ENCODE peak calls at places on chromosomes 5 and 9, in six cellular contexts. One of them, this sample, is unnamed.

GRCh38 chr9:135989722-135990467 is 28.7 kb upstream of the UBAC1 start:
- DNase-seq in WTC11: no peak
- DNase-seq in cardiac fibroblast: no peak
- DNase-seq in GM23338: no peak
- DNase-seq in progenitor cell of endocrine pancreas: no peak
- DNase-seq in OCI-LY7: no peak
- DNase-seq in this sample: no peak

GRCh38 chr9:98929866-98930265 is 13.8 kb upstream of the COL15A1 start:
- DNase-seq in WTC11: no peak
- DNase-seq in cardiac fibroblast: no peak
- DNase-seq in GM23338: no peak
- DNase-seq in progenitor cell of endocrine pancreas: no peak
- DNase-seq in OCI-LY7: no peak
- DNase-seq in this sample: no peak

GRCh38 chr9:105264380-105264779 is 19.9 kb downstream of the SLC44A1 start:
- DNase-seq in WTC11: no peak
- DNase-seq in cardiac fibroblast: no peak
- DNase-seq in GM23338: no peak
- DNase-seq in progenitor cell of endocrine pancreas: no peak
- DNase-seq in OCI-LY7: no peak
- DNase-seq in this sample: no peak

GRCh38 chr5:87069974-87070608 is 197.6 kb upstream of the RASA1 start:
- DNase-seq in WTC11: no peak
- DNase-seq in cardiac fibroblast: peak; percentile 81
- DNase-seq in GM23338: peak; percentile 38
- DNase-seq in progenitor cell of endocrine pancreas: no peak
- DNase-seq in OCI-LY7: peak; percentile 48
- DNase-seq in this sample: no peak

GRCh38 chr9:132575811-132576210 is 6.6 kb upstream of the BARHL1 start:
- DNase-seq in WTC11: no peak
- DNase-seq in cardiac fibroblast: no peak
- DNase-seq in GM23338: no peak
- DNase-seq in progenitor cell of endocrine pancreas: no peak
- DNase-seq in OCI-LY7: no peak
- DNase-seq in this sample: no peak

GRCh38 chr9:71692337-71692736 is 76.0 kb downstream of the CEMIP2 start:
- DNase-seq in WTC11: no peak
- DNase-seq in cardiac fibroblast: peak; percentile 58
- DNase-seq in GM23338: no peak
- DNase-seq in progenitor cell of endocrine pancreas: no peak
- DNase-seq in OCI-LY7: no peak
- DNase-seq in this sample: no peak

GRCh38 chr5:139910901-139911300 is 115.3 kb downstream of the PSD2 start:
- DNase-seq in WTC11: no peak
- DNase-seq in cardiac fibroblast: no peak
- DNase-seq in GM23338: no peak
- DNase-seq in progenitor cell of endocrine pancreas: no peak
- DNase-seq in OCI-LY7: no peak
- DNase-seq in this sample: no peak

GRCh38 chr9:137224850-137225694 is at the start of gene CYSRT1:
- DNase-seq in WTC11: peak; percentile 57
- DNase-seq in cardiac fibroblast: no peak
- DNase-seq in GM23338: no peak
- DNase-seq in progenitor cell of endocrine pancreas: no peak
- DNase-seq in OCI-LY7: no peak
- DNase-seq in this sample: no peak

GRCh38 chr9:18126776-18127175 is 347.2 kb upstream of the ADAMTSL1 start:
- DNase-seq in WTC11: no peak
- DNase-seq in cardiac fibroblast: no peak
- DNase-seq in GM23338: no peak
- DNase-seq in progenitor cell of endocrine pancreas: no peak
- DNase-seq in OCI-LY7: no peak
- DNase-seq in this sample: no peak

GRCh38 chr9:77912895-77913693 is 118.5 kb downstream of the GNAQ start:
- DNase-seq in WTC11: no peak
- DNase-seq in cardiac fibroblast: peak; percentile 45
- DNase-seq in GM23338: no peak
- DNase-seq in progenitor cell of endocrine pancreas: no peak
- DNase-seq in OCI-LY7: no peak
- DNase-seq in this sample: no peak

GRCh38 chr5:463952-464351 is 21.0 kb downstream of the EXOC3 start:
- DNase-seq in WTC11: peak; percentile 6
- DNase-seq in cardiac fibroblast: no peak
- DNase-seq in GM23338: no peak
- DNase-seq in progenitor cell of endocrine pancreas: no peak
- DNase-seq in OCI-LY7: no peak
- DNase-seq in this sample: peak; percentile 4

GRCh38 chr5:9932770-9933169 is 302.6 kb upstream of the TAS2R1 start:
- DNase-seq in WTC11: no peak
- DNase-seq in cardiac fibroblast: peak; percentile 44
- DNase-seq in GM23338: peak; percentile 27
- DNase-seq in progenitor cell of endocrine pancreas: no peak
- DNase-seq in OCI-LY7: no peak
- DNase-seq in this sample: no peak

GRCh38 chr5:149941795-149942194 is 2.8 kb downstream of the PDE6A start:
- DNase-seq in WTC11: no peak
- DNase-seq in cardiac fibroblast: no peak
- DNase-seq in GM23338: no peak
- DNase-seq in progenitor cell of endocrine pancreas: no peak
- DNase-seq in OCI-LY7: no peak
- DNase-seq in this sample: no peak

GRCh38 chr5:119275873-119276214 is 80.0 kb upstream of the TNFAIP8 start:
- DNase-seq in WTC11: no peak
- DNase-seq in cardiac fibroblast: no peak
- DNase-seq in GM23338: no peak
- DNase-seq in progenitor cell of endocrine pancreas: no peak
- DNase-seq in OCI-LY7: peak; percentile 95
- DNase-seq in this sample: no peak

GRCh38 chr9:93345630-93346239 is 105.8 kb upstream of the FAM120A start:
- DNase-seq in WTC11: no peak
- DNase-seq in cardiac fibroblast: no peak
- DNase-seq in GM23338: no peak
- DNase-seq in progenitor cell of endocrine pancreas: no peak
- DNase-seq in OCI-LY7: no peak
- DNase-seq in this sample: peak; percentile 35

GRCh38 chr5:11719888-11720481 is 184.3 kb downstream of the CTNND2 start:
- DNase-seq in WTC11: peak; percentile 74
- DNase-seq in cardiac fibroblast: no peak
- DNase-seq in GM23338: peak; percentile 89
- DNase-seq in progenitor cell of endocrine pancreas: peak; percentile 20
- DNase-seq in OCI-LY7: peak; percentile 69
- DNase-seq in this sample: peak; percentile 76

GRCh38 chr9:133979124-133979920 is 12.8 kb downstream of the VAV2 start:
- DNase-seq in WTC11: peak; percentile 12
- DNase-seq in cardiac fibroblast: peak; percentile 48
- DNase-seq in GM23338: peak; percentile 5
- DNase-seq in progenitor cell of endocrine pancreas: no peak
- DNase-seq in OCI-LY7: peak; percentile 86
- DNase-seq in this sample: peak; percentile 47

GRCh38 chr9:80556631-80557030 is 984.9 kb downstream of the TLE4 start:
- DNase-seq in WTC11: no peak
- DNase-seq in cardiac fibroblast: peak; percentile 38
- DNase-seq in GM23338: no peak
- DNase-seq in progenitor cell of endocrine pancreas: no peak
- DNase-seq in OCI-LY7: no peak
- DNase-seq in this sample: no peak

GRCh38 chr5:37064442-37064841 is 184.7 kb downstream of the CPLANE1 start:
- DNase-seq in WTC11: no peak
- DNase-seq in cardiac fibroblast: no peak
- DNase-seq in GM23338: no peak
- DNase-seq in progenitor cell of endocrine pancreas: no peak
- DNase-seq in OCI-LY7: no peak
- DNase-seq in this sample: no peak

GRCh38 chr5:96881511-96882115 is 5.3 kb downstream of the ERAP2 start:
- DNase-seq in WTC11: no peak
- DNase-seq in cardiac fibroblast: peak; percentile 79
- DNase-seq in GM23338: no peak
- DNase-seq in progenitor cell of endocrine pancreas: no peak
- DNase-seq in OCI-LY7: no peak
- DNase-seq in this sample: no peak

GRCh38 chr9:98971168-98971914 is 27.6 kb downstream of the COL15A1 start:
- DNase-seq in WTC11: no peak
- DNase-seq in cardiac fibroblast: peak; percentile 59
- DNase-seq in GM23338: no peak
- DNase-seq in progenitor cell of endocrine pancreas: no peak
- DNase-seq in OCI-LY7: no peak
- DNase-seq in this sample: no peak

GRCh38 chr9:137745541-137745991 is 126.8 kb downstream of the EHMT1 start:
- DNase-seq in WTC11: no peak
- DNase-seq in cardiac fibroblast: no peak
- DNase-seq in GM23338: no peak
- DNase-seq in progenitor cell of endocrine pancreas: no peak
- DNase-seq in OCI-LY7: peak; percentile 85
- DNase-seq in this sample: peak; percentile 70

GRCh38 chr9:135335691-135336181 is 143.8 kb upstream of the PPP1R26 start:
- DNase-seq in WTC11: peak; percentile 8
- DNase-seq in cardiac fibroblast: no peak
- DNase-seq in GM23338: no peak
- DNase-seq in progenitor cell of endocrine pancreas: no peak
- DNase-seq in OCI-LY7: no peak
- DNase-seq in this sample: no peak

GRCh38 chr9:109520475-109521132 is 22.5 kb upstream of the PTPN3 start:
- DNase-seq in WTC11: peak; percentile 77
- DNase-seq in cardiac fibroblast: peak; percentile 81
- DNase-seq in GM23338: peak; percentile 93
- DNase-seq in progenitor cell of endocrine pancreas: peak; percentile 53
- DNase-seq in OCI-LY7: peak; percentile 60
- DNase-seq in this sample: peak; percentile 75

GRCh38 chr5:90294604-90295003 is 115.0 kb downstream of the CETN3 start:
- DNase-seq in WTC11: peak; percentile 33
- DNase-seq in cardiac fibroblast: no peak
- DNase-seq in GM23338: peak; percentile 68
- DNase-seq in progenitor cell of endocrine pancreas: no peak
- DNase-seq in OCI-LY7: peak; percentile 5
- DNase-seq in this sample: no peak

GRCh38 chr9:115845648-115846312 is 307.8 kb upstream of the PAPPA start:
- DNase-seq in WTC11: no peak
- DNase-seq in cardiac fibroblast: peak; percentile 29
- DNase-seq in GM23338: no peak
- DNase-seq in progenitor cell of endocrine pancreas: no peak
- DNase-seq in OCI-LY7: no peak
- DNase-seq in this sample: no peak

GRCh38 chr5:142016576-142016975 is 3.7 kb upstream of the GNPDA1 start:
- DNase-seq in WTC11: no peak
- DNase-seq in cardiac fibroblast: no peak
- DNase-seq in GM23338: no peak
- DNase-seq in progenitor cell of endocrine pancreas: no peak
- DNase-seq in OCI-LY7: no peak
- DNase-seq in this sample: no peak

GRCh38 chr9:12785251-12785880 is 10.5 kb downstream of the LURAP1L start:
- DNase-seq in WTC11: no peak
- DNase-seq in cardiac fibroblast: peak; percentile 28
- DNase-seq in GM23338: no peak
- DNase-seq in progenitor cell of endocrine pancreas: no peak
- DNase-seq in OCI-LY7: no peak
- DNase-seq in this sample: no peak

GRCh38 chr9:128459011-128459410 is 3.2 kb downstream of the ODF2 start:
- DNase-seq in WTC11: no peak
- DNase-seq in cardiac fibroblast: no peak
- DNase-seq in GM23338: no peak
- DNase-seq in progenitor cell of endocrine pancreas: no peak
- DNase-seq in OCI-LY7: no peak
- DNase-seq in this sample: no peak

GRCh38 chr9:128454991-128455390 is 815 bp upstream of the ODF2 start:
- DNase-seq in WTC11: no peak
- DNase-seq in cardiac fibroblast: no peak
- DNase-seq in GM23338: no peak
- DNase-seq in progenitor cell of endocrine pancreas: no peak
- DNase-seq in OCI-LY7: no peak
- DNase-seq in this sample: no peak

GRCh38 chr9:128456613-128457061 is 831 bp downstream of the ODF2 start:
- DNase-seq in WTC11: peak; percentile 68
- DNase-seq in cardiac fibroblast: peak; percentile 78
- DNase-seq in GM23338: peak; percentile 89
- DNase-seq in progenitor cell of endocrine pancreas: peak; percentile 17
- DNase-seq in OCI-LY7: peak; percentile 77
- DNase-seq in this sample: peak; percentile 67

GRCh38 chr9:128457207-128457606 is 1.4 kb downstream of the ODF2 start:
- DNase-seq in WTC11: peak; percentile 38
- DNase-seq in cardiac fibroblast: no peak
- DNase-seq in GM23338: peak; percentile 57
- DNase-seq in progenitor cell of endocrine pancreas: no peak
- DNase-seq in OCI-LY7: no peak
- DNase-seq in this sample: no peak

GRCh38 chr9:128455849-128456612 is at the start of gene ODF2:
- DNase-seq in WTC11: peak; percentile 99
- DNase-seq in cardiac fibroblast: peak; percentile 97
- DNase-seq in GM23338: peak; percentile 99
- DNase-seq in progenitor cell of endocrine pancreas: peak; percentile 97
- DNase-seq in OCI-LY7: peak; percentile 98
- DNase-seq in this sample: peak; percentile 100
- TF ChIP-seq CTCF in WTC11: no peak
- TF ChIP-seq CTCF in cardiac fibroblast: no peak
- TF ChIP-seq CTCF in GM23338: no peak
- TF ChIP-seq CTCF in progenitor cell of endocrine pancreas: no peak
- TF ChIP-seq CTCF in OCI-LY7: no peak
- TF ChIP-seq CTCF in this sample: no peak

GRCh38 chr5:169283887-169284286 is 17.1 kb downstream of the SLIT3 start:
- DNase-seq in WTC11: no peak
- DNase-seq in cardiac fibroblast: no peak
- DNase-seq in GM23338: no peak
- DNase-seq in progenitor cell of endocrine pancreas: no peak
- DNase-seq in OCI-LY7: no peak
- DNase-seq in this sample: no peak
- TF ChIP-seq CTCF in WTC11: no peak
- TF ChIP-seq CTCF in cardiac fibroblast: no peak
- TF ChIP-seq CTCF in GM23338: no peak
- TF ChIP-seq CTCF in progenitor cell of endocrine pancreas: no peak
- TF ChIP-seq CTCF in OCI-LY7: no peak
- TF ChIP-seq CTCF in this sample: no peak

DNA sequence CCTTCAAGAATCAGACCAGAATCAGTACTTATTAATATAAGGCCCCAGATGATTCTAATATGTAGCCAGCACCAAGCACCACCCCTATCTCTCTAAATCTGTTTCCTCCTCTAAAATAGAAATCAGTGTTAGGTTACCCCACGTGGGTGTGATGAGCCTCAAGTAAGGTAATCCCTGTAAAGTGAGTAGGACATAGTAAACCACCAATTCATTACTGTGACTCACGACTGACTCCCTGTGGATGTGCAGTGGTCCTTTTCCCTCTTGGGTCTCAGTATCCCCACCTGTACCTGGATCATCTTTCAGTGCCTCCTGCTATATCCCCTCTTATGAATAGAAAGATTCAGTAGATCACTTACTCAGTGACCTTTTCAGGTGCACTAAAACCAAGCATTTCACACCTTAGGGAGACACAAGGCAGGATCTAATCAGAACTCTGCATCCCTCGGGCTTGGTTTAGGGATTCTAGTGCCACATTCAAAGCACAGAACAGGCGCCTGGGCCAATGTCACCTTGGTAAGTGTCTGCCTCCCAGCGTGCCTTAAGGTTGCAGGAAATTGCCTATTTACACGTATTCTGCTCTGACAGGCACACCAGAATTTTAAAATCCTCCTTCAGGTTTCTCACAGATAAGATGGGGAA is 12.2 kb upstream of the ALDH1B1 start:
- DNase-seq in WTC11: no peak
- DNase-seq in cardiac fibroblast: no peak
- DNase-seq in GM23338: no peak
- DNase-seq in progenitor cell of endocrine pancreas: no peak
- DNase-seq in OCI-LY7: no peak
- DNase-seq in this sample: no peak
- TF ChIP-seq CTCF in WTC11: no peak
- TF ChIP-seq CTCF in cardiac fibroblast: no peak
- TF ChIP-seq CTCF in GM23338: peak; percentile 38
- TF ChIP-seq CTCF in progenitor cell of endocrine pancreas: no peak
- TF ChIP-seq CTCF in OCI-LY7: no peak
- TF ChIP-seq CTCF in this sample: no peak

GRCh38 chr5:61167382-61167781 is 5.1 kb upstream of the SMIM15 start:
- DNase-seq in WTC11: no peak
- DNase-seq in cardiac fibroblast: peak; percentile 69
- DNase-seq in GM23338: peak; percentile 34
- DNase-seq in progenitor cell of endocrine pancreas: no peak
- DNase-seq in OCI-LY7: no peak
- DNase-seq in this sample: no peak
- TF ChIP-seq CTCF in WTC11: no peak
- TF ChIP-seq CTCF in cardiac fibroblast: peak; percentile 37
- TF ChIP-seq CTCF in GM23338: peak; percentile 62
- TF ChIP-seq CTCF in progenitor cell of endocrine pancreas: peak; percentile 30
- TF ChIP-seq CTCF in OCI-LY7: peak; percentile 48
- TF ChIP-seq CTCF in this sample: no peak

This sample was measured in glutamatergic neuron.